ENCODE peak calls at places on chromosomes 13 and 19, in five cellular contexts. R, G, Z, V and H are unnamed samples.

GRCh38 chr19:42206871-42207755 is 10.4 kb downstream of the DEDD2 start:
- DNase-seq in G (peak; percentile 49), Z (no peak), V (no peak), R (no peak), H (no peak)

GRCh38 chr19:49512970-49513745 is 697 bp downstream of the FCGRT start:
- DNase-seq in R (no peak), Z (no peak), V (no peak), G (peak; percentile 77), H (peak; percentile 88)

GRCh38 chr13:27578121-27579030 is 42.0 kb downstream of the LNX2 start:
- DNase-seq in R (no peak), V (no peak), G (no peak), Z (no peak), H (no peak)

GRCh38 chr19:52010674-52011073 is 2.7 kb upstream of the ZNF615 start:
- DNase-seq in V (no peak), R (no peak), G (no peak), Z (no peak), H (no peak)

GRCh38 chr13:70964124-70964523 is 855.9 kb upstream of the KLHL1 start:
- DNase-seq in V (no peak), G (no peak), R (no peak), Z (no peak), H (no peak)

GRCh38 chr13:44576396-44577235 is 486 bp upstream of the TSC22D1 start:
- DNase-seq in R (peak; percentile 36), G (peak; percentile 22), V (no peak), Z (peak; percentile 23), H (peak; percentile 68)

GRCh38 chr13:47499358-47500150 is 501.5 kb downstream of the SUCLA2 start:
- DNase-seq in Z (no peak), G (no peak), R (no peak), V (no peak), H (no peak)

GRCh38 chr19:33551676-33552075 is 30.1 kb upstream of the PEPD start:
- DNase-seq in V (no peak), R (no peak), G (no peak), Z (no peak), H (no peak)

GRCh38 chr19:4972509-4973230 is 3.8 kb downstream of the KDM4B start:
- DNase-seq in G (no peak), V (no peak), R (no peak), Z (no peak), H (peak; percentile 10)

GRCh38 chr13:63541336-63541735 is 2125.7 kb upstream of the PCDH20 start:
- DNase-seq in R (no peak), V (no peak), Z (no peak), G (no peak), H (no peak)

GRCh38 chr19:3146677-3147100 is 10.9 kb downstream of the GNA15 start:
- DNase-seq in Z (no peak), R (no peak), G (peak; percentile 68), V (no peak), H (peak; percentile 79)

GRCh38 chr19:18208098-18208951 is 4.5 kb upstream of the RAB3A start:
- DNase-seq in Z (no peak), V (no peak), G (peak; percentile 73), R (no peak), H (peak; percentile 88)

GRCh38 chr13:46751811-46752635 is 44.9 kb downstream of the ESD start:
- DNase-seq in G (no peak), R (no peak), Z (peak; percentile 2), V (peak; percentile 45), H (no peak)

GRCh38 chr19:13256918-13257317 is 106.7 kb downstream of the IER2 start:
- DNase-seq in V (no peak), R (no peak), G (no peak), Z (no peak), H (no peak)

GRCh38 chr19:42274065-42274682 is 5.1 kb downstream of the CIC start:
- DNase-seq in V (no peak), G (no peak), R (no peak), Z (no peak), H (no peak)

GRCh38 chr13:34459856-34460255 is 482.2 kb upstream of the NBEA start:
- DNase-seq in Z (no peak), G (no peak), V (no peak), R (no peak), H (no peak)

GRCh38 chr13:98142427-98143156 is at the start of gene FARP1:
- DNase-seq in Z (peak; percentile 65), R (peak; percentile 38), V (no peak), G (peak; percentile 71), H (peak; percentile 95)

GRCh38 chr19:575527-576506 is 3.4 kb downstream of the BSG start:
- DNase-seq in V (no peak), Z (no peak), G (peak; percentile 58), R (no peak), H (peak; percentile 71)

GRCh38 chr13:32019612-32020233 is 11.9 kb upstream of the FRY start:
- DNase-seq in V (peak; percentile 17), Z (peak; percentile 44), G (peak; percentile 11), R (peak; percentile 23), H (peak; percentile 55)
- TF ChIP-seq TAF1 in V (no peak), Z (no peak), G (no peak), R (no peak), H (no peak)

GRCh38 chr19:53158119-53158656 is 665 bp downstream of the ZNF347 start:
- DNase-seq in R (peak; percentile 20), Z (peak; percentile 24), V (no peak), G (peak; percentile 42), H (peak; percentile 58)
- TF ChIP-seq TAF1 in R (no peak), Z (no peak), V (no peak), G (no peak), H (no peak)

GRCh38 chr19:8490873-8491272 is 11.6 kb downstream of the PRAM1 start:
- DNase-seq in G (no peak), V (no peak), Z (no peak), R (no peak), H (no peak)

GRCh38 chr19:8491574-8491973 is 10.9 kb downstream of the PRAM1 start:
- DNase-seq in G (peak; percentile 47), R (no peak), Z (no peak), V (no peak), H (no peak)

GRCh38 chr19:8489591-8490394 is 12.6 kb downstream of the PRAM1 start:
- DNase-seq in G (no peak), R (no peak), V (no peak), Z (no peak), H (no peak)

GRCh38 chr19:8488351-8488750 is 14.1 kb downstream of the PRAM1 start:
- DNase-seq in V (no peak), G (no peak), R (no peak), Z (no peak), H (no peak)

DNA sequence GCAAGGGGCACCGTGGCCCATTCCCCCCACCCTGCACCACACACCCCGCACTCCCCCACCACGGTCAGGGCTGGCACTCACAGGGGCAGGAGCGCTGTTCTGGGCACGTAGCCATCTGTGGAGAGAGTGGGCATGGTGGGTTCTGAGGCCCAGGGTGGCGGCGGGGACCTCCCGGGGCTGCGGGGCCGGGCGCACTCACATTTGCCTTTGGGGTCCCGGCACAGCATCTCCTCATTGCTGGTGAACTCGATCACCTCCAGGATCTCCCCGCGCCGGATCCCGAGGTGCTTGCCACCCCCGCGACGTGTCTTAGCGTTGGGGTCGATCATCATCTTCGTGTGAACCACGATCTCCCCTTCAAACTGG is 12.1 kb downstream of the PRAM1 start:
- DNase-seq in G (no peak), Z (no peak), R (no peak), V (no peak), H (no peak)
- TF ChIP-seq TAF1 in G (no peak), Z (no peak), R (no peak), V (no peak), H (no peak)

GRCh38 chr19:19606021-19606420 is 12.5 kb downstream of the PBX4 start:
- DNase-seq in R (no peak), Z (no peak), V (no peak), G (no peak), H (no peak)
- TF ChIP-seq TAF1 in R (no peak), Z (no peak), V (no peak), G (no peak), H (no peak)